ENCODE peak calls at places on chromosome 6, in four cellular contexts. A is neural crest cell; K is CD4-positive, alpha-beta memory T cell; T is activated gamma-delta T cell treated with Interleukin-2 at 50 U/mL for 16 hours. R is an unnamed sample.

GRCh38 chr6:129510930-129511329 is 199.0 kb downstream of the ARHGAP18 start:
- DNase-seq in A (no peak), T (no peak), K (no peak), R (no peak)

GRCh38 chr6:109920911-109921310 is 57.2 kb upstream of the GPR6 start:
- DNase-seq in A (no peak), T (no peak), K (no peak), R (no peak)

GRCh38 chr6:44189257-44189656 is 27.5 kb upstream of the MYMX start:
- DNase-seq in A (no peak), K (no peak), T (no peak), R (no peak)

GRCh38 chr6:168347053-168347452 is 27.5 kb upstream of the DACT2 start:
- DNase-seq in T (no peak), A (no peak), K (no peak), R (no peak)

GRCh38 chr6:106206905-106207304 is 118.7 kb downstream of the ATG5 start:
- DNase-seq in A (no peak), K (no peak), T (no peak), R (no peak)

GRCh38 chr6:108876929-108877775 is 28.9 kb downstream of the ARMC2 start:
- DNase-seq in T (no peak), K (no peak), A (no peak), R (no peak)

GRCh38 chr6:154591220-154591619 is 80.7 kb upstream of the CNKSR3 start:
- DNase-seq in K (no peak), T (no peak), A (no peak), R (no peak)

GRCh38 chr6:11722224-11722623 is 56.4 kb downstream of the ADTRP start:
- DNase-seq in T (no peak), K (no peak), A (no peak), R (no peak)

GRCh38 chr6:7151381-7151780 is 43.6 kb downstream of the RREB1 start:
- DNase-seq in K (no peak), A (no peak), T (no peak), R (no peak)

GRCh38 chr6:37173573-37174195 is 3.7 kb downstream of the PIM1 start:
- DNase-seq in A (no peak), K (peak), T (peak), R (no peak)

GRCh38 chr6:161444966-161445799 is 171.3 kb upstream of the AGPAT4 start:
- DNase-seq in T (no peak), A (no peak), K (no peak), R (no peak)

GRCh38 chr6:31907158-31907813 is 5.4 kb upstream of the ZBTB12 start:
- DNase-seq in T (no peak), A (no peak), K (no peak), R (no peak)

GRCh38 chr6:111894272-111894671 is 21.0 kb upstream of the FYN start:
- DNase-seq in A (no peak), K (no peak), T (no peak), R (no peak)

GRCh38 chr6:142900467-142900961 is 44.5 kb downstream of the HIVEP2 start:
- DNase-seq in T (no peak), K (peak), A (no peak), R (no peak)

GRCh38 chr6:166586424-166587156 is at the start of gene RAMACL:
- DNase-seq in T (peak), A (no peak), K (peak), R (no peak)

GRCh38 chr6:32982084-32982701 is 13.8 kb downstream of the BRD2 start:
- DNase-seq in A (no peak), K (no peak), T (no peak), R (no peak)

GRCh38 chr6:35090734-35091133 is 50.4 kb downstream of the TCP11 start:
- DNase-seq in K (no peak), A (no peak), T (no peak), R (no peak)

GRCh38 chr6:26322645-26323482 is 42.1 kb upstream of the BTN3A2 start:
- DNase-seq in T (peak), K (peak), A (peak), R (no peak)

GRCh38 chr6:159654483-159655098 is 38.5 kb downstream of the SOD2 start:
- DNase-seq in A (no peak), K (peak), T (no peak), R (no peak)

GRCh38 chr6:54935739-54936138 is 89.2 kb downstream of the FAM83B start:
- DNase-seq in A (no peak), T (no peak), K (no peak), R (no peak)

GRCh38 chr6:13953061-13953705 is 28.4 kb downstream of the RNF182 start:
- DNase-seq in K (no peak), A (no peak), T (no peak), R (no peak)

GRCh38 chr6:20810732-20811111 is 276.5 kb downstream of the CDKAL1 start:
- DNase-seq in K (no peak), A (no peak), T (no peak), R (no peak)

GRCh38 chr6:47308674-47309325 is 905 bp downstream of the TNFRSF21 start:
- DNase-seq in A (peak), T (no peak), K (peak), R (no peak)

GRCh38 chr6:158861686-158862381 is 42.7 kb upstream of the EZR start:
- DNase-seq in K (no peak), T (no peak), A (no peak), R (no peak)

GRCh38 chr6:25670793-25671513 is 18.9 kb downstream of the SCGN start:
- DNase-seq in A (no peak), T (no peak), K (no peak), R (no peak)

GRCh38 chr6:40328376-40328987 is 258.7 kb downstream of the LRFN2 start:
- DNase-seq in A (no peak), T (peak), K (no peak), R (peak)

GRCh38 chr6:56478202-56478601 is 164.5 kb downstream of the DST start:
- DNase-seq in T (no peak), A (no peak), K (no peak), R (no peak)

GRCh38 chr6:5507056-5507722 is 245.9 kb downstream of the FARS2 start:
- DNase-seq in K (no peak), A (no peak), T (no peak), R (no peak)

GRCh38 chr6:159062564-159062945 is 17.8 kb upstream of the TAGAP start:
- DNase-seq in K (peak), T (peak), A (no peak), R (peak)

GRCh38 chr6:122553697-122554096 is 56.5 kb upstream of the PKIB start:
- DNase-seq in K (no peak), A (no peak), T (no peak), R (no peak)

GRCh38 chr6:4620284-4621228 is 155.6 kb upstream of the CDYL start:
- DNase-seq in K (no peak), A (no peak), T (no peak), R (no peak)